ENCODE peak calls at places on chromosomes 6 and 20, in four cellular contexts. N, R, P and Y are unnamed samples.

GRCh38 chr20:58623579-58624473 is 27.3 kb upstream of the STX16 start:
- DNase-seq in P (no peak), N (peak; percentile 89), R (peak; percentile 68), Y (peak; percentile 86)

GRCh38 chr20:63471719-63472158 is 716 bp downstream of the KCNQ2 start:
- DNase-seq in R (no peak), P (no peak), N (no peak), Y (no peak)

GRCh38 chr6:108200631-108201030 is 34.8 kb downstream of the NR2E1 start:
- DNase-seq in R (peak; percentile 72), N (no peak), P (no peak), Y (peak; percentile 26)

GRCh38 chr20:51563597-51564332 is 21.2 kb upstream of the NFATC2 start:
- DNase-seq in R (peak; percentile 68), N (peak; percentile 85), P (no peak), Y (peak; percentile 81)

GRCh38 chr6:125662301-125662700 is 87.1 kb upstream of the HEY2 start:
- DNase-seq in P (no peak), R (no peak), N (no peak), Y (no peak)

GRCh38 chr6:5471637-5472430 is 210.5 kb downstream of the FARS2 start:
- DNase-seq in N (no peak), P (no peak), R (no peak), Y (no peak)

GRCh38 chr6:12516070-12516469 is 200.5 kb upstream of the PHACTR1 start:
- DNase-seq in P (no peak), N (no peak), R (no peak), Y (peak; percentile 16)

GRCh38 chr20:24124951-24125650 is 136.5 kb upstream of the GGTLC1 start:
- DNase-seq in N (no peak), R (no peak), P (no peak), Y (no peak)

GRCh38 chr6:132491303-132491702 is 21.6 kb downstream of the STX7 start:
- DNase-seq in N (no peak), P (no peak), R (no peak), Y (no peak)

GRCh38 chr20:49701313-49701731 is 12.4 kb downstream of the B4GALT5 start:
- DNase-seq in P (no peak), N (no peak), R (no peak), Y (peak; percentile 86)

GRCh38 chr20:2616634-2617033 is 35.8 kb upstream of the NOP56 start:
- DNase-seq in N (no peak), P (no peak), R (no peak), Y (no peak)

DNA sequence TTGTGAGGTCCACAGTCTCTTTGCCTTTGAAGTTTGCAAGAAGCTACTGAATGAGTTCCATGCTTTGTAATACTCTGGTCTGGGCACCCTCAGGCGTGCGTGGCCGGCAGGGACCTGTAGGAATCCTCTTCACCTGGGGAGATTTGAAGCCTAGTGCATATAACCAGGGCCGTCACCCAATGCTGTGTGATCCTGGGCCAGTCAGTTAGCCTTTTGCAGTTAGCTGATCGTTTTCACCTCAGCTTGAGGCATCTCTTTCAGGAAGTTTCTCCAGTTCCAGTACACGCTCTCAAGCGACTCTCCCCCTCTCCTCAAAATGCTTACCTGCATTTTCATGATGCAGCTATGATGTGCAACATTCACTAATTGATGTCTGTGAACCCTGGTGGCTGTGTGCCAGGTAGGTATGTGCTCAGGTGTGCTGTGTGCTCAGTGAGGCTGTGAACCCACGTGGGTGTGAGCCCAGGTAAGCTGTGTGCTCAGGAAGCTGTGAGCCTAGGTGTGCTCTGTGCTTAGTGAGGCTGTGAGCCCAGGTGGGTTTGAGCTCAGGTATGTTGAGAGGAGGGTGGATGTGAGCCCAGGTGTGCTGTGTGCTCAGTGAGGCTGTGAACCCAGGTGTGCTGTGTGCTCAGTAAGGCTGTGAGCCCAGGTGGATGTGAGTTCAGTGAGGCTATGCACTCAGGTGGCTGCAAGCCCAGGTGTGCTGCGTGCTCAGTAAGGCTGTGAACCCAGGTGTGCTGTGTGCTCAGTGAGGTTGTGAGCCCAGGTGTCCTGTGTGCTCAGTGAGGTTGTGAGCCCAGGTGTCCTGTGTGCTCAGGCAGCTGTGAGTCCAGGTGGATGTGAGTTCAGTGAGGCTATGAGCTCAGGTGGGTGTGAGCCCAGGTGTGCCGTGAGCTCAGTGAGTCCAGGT is 120.4 kb downstream of the PHACTR3 start:
- DNase-seq in N (no peak), P (no peak), R (no peak), Y (no peak)
- TF ChIP-seq ESRRA in N (no peak), P (no peak), R (no peak), Y (no peak)

DNA sequence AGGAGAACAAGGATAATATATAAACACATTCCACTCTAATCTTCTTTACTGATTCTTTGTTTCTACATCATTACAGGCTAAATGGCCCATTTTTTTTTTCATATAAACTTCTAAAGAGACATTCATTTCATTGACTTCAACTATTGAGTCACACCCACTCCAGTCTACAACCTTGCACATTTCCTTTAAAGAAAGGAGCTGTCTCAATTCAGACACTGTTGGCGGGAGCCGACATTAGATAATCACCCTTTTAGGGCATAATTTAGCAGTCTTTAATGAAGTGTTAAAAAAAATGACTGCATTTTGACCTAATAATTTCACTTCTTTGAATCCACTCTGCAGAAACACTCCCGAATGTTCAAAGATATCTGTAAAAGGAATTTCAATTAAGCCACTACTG is 1.6 kb downstream of the EPM2A start:
- DNase-seq in N (no peak), R (no peak), P (no peak), Y (no peak)
- TF ChIP-seq KDM1A in N (no peak), R (no peak), P (no peak), Y (no peak)

DNA sequence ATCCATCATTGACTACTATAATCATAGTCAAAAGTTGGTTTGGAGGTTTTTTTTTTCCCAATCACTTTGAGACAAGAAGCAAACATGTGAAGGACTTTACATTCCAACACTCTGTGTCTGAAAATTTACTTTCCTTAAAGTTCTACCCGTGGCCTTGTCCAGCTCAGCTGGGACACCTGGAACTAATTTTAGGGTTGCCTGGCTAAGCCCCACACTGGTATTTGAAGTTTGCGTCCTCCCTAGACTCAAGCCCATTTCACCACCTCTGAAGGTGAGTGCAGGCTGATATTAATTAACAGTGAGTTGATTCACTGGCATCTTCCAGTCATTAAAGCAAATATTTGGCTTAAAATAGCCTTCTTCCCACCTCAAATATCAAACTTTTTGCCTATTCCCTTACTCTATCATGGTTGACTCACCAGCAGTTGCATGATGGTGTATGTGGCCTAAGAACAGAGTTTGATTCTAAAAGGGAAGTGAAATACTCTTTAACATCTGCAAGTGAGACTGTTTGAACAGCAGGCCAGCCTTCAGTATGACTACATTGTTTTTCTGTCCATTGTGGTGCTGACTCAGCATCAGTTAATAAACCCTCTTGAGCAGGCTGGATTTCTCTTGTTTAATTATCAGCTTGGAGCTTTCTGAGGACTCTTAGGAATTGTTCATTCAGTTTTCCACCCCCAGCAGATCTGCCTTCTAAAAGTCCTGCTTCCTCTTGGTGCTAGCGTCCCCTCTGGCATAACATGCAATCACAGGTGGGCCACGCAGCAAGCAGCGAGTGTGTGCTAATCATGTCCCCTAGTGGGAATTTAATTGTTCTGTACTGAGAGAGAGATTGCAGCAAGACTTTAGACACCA is 1.8 kb upstream of the PRDM1 start:
- DNase-seq in N (peak; percentile 33), P (peak; percentile 84), R (peak; percentile 7), Y (peak; percentile 42)
- TF ChIP-seq ESRRA in N (no peak), P (no peak), R (no peak), Y (no peak)

DNA sequence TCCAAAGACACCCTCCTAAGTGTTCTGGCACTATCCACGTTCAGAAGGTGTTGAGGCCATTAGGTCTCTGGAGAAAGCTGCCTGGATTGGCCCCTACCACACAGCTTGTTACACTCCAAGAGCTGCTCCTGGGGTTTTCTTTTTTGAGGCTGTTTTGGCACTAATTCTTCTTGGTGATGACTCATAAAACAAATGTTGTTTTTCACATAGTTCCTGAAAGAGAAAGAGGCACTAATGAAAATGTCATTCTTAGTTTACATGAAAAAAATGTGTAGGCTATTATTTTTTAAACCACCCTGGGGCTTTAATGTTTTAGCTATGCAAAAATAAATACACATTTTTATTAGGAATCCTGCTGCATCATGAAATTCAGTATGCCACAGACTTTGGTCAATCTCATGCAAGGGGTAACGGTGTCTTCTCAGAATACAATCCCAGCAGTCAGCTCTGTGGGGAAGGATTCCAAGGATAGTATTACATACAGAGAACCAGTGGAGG is 38.1 kb downstream of the TBPL1 start:
- DNase-seq in R (peak; percentile 21), N (no peak), P (no peak), Y (no peak)
- TF ChIP-seq KDM1A in R (no peak), N (no peak), P (no peak), Y (no peak)